ENCODE peak calls at places on chromosome 6, in four cellular contexts. Y is endothelial cell of umbilical vein, O is mammary epithelial cell, S is fibroblast of lung. H is an unnamed sample.

GRCh38 chr6:23244300-23244699 is 674.9 kb downstream of the HDGFL1 start:
- DNase-seq in Y (no peak), S (peak; percentile 86), O (peak; percentile 48), H (peak; percentile 24)

GRCh38 chr6:71585472-71585871 is 296.9 kb downstream of the OGFRL1 start:
- DNase-seq in S (no peak), Y (no peak), O (no peak), H (no peak)

GRCh38 chr6:34462010-34462409 is 3.9 kb upstream of the PACSIN1 start:
- DNase-seq in S (no peak), Y (no peak), O (no peak), H (no peak)

GRCh38 chr6:49801525-49801924 is 14.4 kb upstream of the PGK2 start:
- DNase-seq in Y (no peak), O (no peak), S (no peak), H (no peak)

GRCh38 chr6:41639556-41640371 is 1.5 kb downstream of the MDFI start:
- DNase-seq in S (no peak), O (no peak), Y (no peak), H (no peak)

GRCh38 chr6:157164972-157165371 is 158.3 kb downstream of the TMEM242 start:
- DNase-seq in Y (no peak), S (no peak), O (no peak), H (no peak)

GRCh38 chr6:14305629-14306028 is 188.1 kb downstream of the CD83 start:
- DNase-seq in Y (no peak), O (no peak), S (no peak), H (no peak)

GRCh38 chr6:53048431-53049195 is 16.6 kb upstream of the FBXO9 start:
- DNase-seq in Y (peak; percentile 61), S (peak; percentile 88), O (peak; percentile 91), H (peak; percentile 38)

GRCh38 chr6:47655719-47656595 is 42.4 kb upstream of the ADGRF4 start:
- DNase-seq in S (peak; percentile 5), Y (peak; percentile 31), O (peak; percentile 87), H (peak; percentile 65)

GRCh38 chr6:307874-308273 is 15.6 kb downstream of the DUSP22 start:
- DNase-seq in Y (no peak), O (no peak), S (no peak), H (no peak)

GRCh38 chr6:36616888-36617521 is 22.8 kb downstream of the SRSF3 start:
- DNase-seq in O (peak; percentile 100), S (no peak), Y (peak; percentile 67), H (no peak)

GRCh38 chr6:153947817-153948447 is 91.1 kb upstream of the OPRM1 start:
- DNase-seq in O (peak; percentile 14), Y (no peak), S (peak; percentile 17), H (peak; percentile 37)

GRCh38 chr6:36546664-36546957 is 668 bp downstream of the STK38 start:
- DNase-seq in S (no peak), Y (peak; percentile 66), O (peak; percentile 21), H (no peak)

GRCh38 chr6:18386302-18386976 is 711 bp upstream of the RNF144B start:
- DNase-seq in S (peak; percentile 28), O (no peak), Y (peak; percentile 87), H (no peak)

GRCh38 chr6:23394699-23395098 is 731.3 kb upstream of the NRSN1 start:
- DNase-seq in S (peak; percentile 15), Y (no peak), O (no peak), H (no peak)

GRCh38 chr6:32189742-32190053 is 304 bp downstream of the PBX2 start:
- DNase-seq in O (no peak), S (no peak), Y (no peak), H (no peak)
- H3K4me1 ChIP-seq in O (peaks cover 12% of the 10 kb centered on the region), S (peaks cover 11% of the 10 kb centered on the region), Y (peaks cover 42% of the 10 kb centered on the region), H (peaks cover 37% of the 10 kb centered on the region)

GRCh38 chr6:147508871-147509608 is 550 bp downstream of the SAMD5 start:
- DNase-seq in Y (peak; percentile 10), S (no peak), O (no peak), H (no peak)

GRCh38 chr6:147509900-147510299 is 1.4 kb downstream of the SAMD5 start:
- DNase-seq in S (no peak), O (no peak), Y (peak; percentile 20), H (peak; percentile 13)

GRCh38 chr6:147507162-147508072 is 1.1 kb upstream of the SAMD5 start:
- DNase-seq in S (no peak), O (peak; percentile 23), Y (peak; percentile 26), H (peak; percentile 45)

GRCh38 chr6:147506704-147507114 is 1.8 kb upstream of the SAMD5 start:
- DNase-seq in O (peak; percentile 39), S (peak; percentile 58), Y (peak; percentile 57), H (peak; percentile 59)

DNA sequence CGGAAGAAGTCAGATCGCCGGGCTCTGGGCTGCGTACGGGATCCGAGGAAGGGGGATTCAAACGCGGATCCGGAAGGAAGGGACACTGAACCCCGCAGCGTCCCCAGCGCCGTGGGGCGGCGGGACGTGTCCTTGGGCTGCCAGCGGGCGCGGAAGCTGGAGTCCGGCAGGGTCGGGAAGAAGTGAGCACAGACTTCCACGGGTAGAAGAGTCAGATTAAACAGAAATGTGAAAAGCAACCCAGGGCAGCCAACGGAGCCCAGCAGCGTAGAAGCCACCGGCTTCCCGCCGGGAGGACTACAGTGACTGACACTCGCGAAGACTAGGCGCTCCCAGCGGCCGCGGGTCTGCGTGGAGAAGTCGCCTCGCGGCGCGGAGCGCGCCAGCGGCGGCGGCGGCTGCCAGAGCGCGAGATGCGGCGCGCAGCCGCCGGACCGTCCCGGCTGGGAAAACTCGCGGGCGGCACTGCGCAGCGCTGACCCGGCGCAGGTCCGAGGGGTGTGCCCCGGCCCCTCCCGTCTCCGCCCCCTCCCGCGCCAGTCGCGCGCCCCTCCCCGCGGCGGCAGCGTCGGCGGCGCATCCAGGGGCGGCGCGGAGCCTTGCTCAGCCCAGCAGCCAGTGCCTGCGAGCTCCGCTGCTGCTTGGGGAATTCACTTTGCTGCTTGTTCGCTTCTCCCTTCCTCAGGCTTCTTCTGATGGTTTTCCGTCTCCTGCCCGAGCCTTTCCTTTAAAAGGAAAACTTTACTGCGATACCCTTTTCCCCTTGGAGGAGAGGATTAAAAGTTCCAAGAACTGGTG is at the start of gene SAMD5:
- DNase-seq in O (peak; percentile 75), Y (peak; percentile 82), S (peak; percentile 72), H (peak; percentile 72)
- H3K4me2 ChIP-seq in O (peak within 1 kb of the TSS; percentile 100), Y (peak within 1 kb of the TSS; percentile 95), S (peak within 1 kb of the TSS; percentile 89), H (peak within 1 kb of the TSS; percentile 76)

DNA sequence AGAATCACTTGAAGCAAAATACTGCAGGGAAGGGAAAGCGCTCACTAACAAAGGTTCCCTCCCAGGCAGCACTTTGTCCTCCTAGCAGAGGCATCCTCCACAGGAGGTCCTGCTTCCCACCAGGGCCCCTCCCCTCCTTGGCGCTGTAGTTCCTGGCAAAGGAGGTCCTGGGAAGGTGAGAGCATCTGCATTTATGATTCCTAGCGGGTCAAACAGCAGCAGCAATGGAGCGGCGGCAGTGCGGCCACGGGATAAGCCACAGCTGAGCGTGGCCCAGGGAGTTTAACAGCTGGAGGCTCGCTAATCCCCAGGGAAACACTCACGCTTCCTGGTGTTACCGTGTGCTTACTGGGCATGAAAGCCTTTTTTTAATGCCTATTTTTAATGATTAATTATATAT is 185.8 kb downstream of the TTLL2 start:
- DNase-seq in S (no peak), Y (no peak), O (no peak), H (no peak)
- H3K4me1 ChIP-seq in S (no peaks in the 10 kb centered on the region), Y (no peaks in the 10 kb centered on the region), O (no peaks in the 10 kb centered on the region), H (no peaks in the 10 kb centered on the region)

GRCh38 chr6:35534396-35535170 is 21.9 kb upstream of the TULP1 start:
- DNase-seq in Y (no peak), S (no peak), O (no peak), H (no peak)
- H3K4me2 ChIP-seq in Y (no peak overlapping the region), S (no peak overlapping the region), O (no peak overlapping the region), H (no peak overlapping the region)

DNA sequence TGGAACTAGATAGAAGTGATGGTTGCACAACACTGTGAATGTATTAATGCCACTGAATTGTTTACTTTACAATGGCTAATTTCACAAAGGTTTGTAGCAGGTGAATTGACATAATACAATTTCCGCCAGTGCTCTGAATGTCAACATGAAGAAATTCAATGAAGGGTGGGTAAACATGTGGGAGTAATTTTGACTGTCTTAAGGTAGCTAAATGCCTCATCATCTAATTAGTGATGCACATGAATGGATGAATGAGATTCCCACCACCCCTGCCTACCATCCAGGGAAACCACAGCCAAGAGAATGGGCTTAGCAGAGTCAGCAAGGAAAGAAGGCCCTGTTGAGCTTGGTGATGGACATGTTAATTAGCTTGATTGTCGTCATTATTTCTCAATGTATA is 275.3 kb downstream of the ALDH8A1 start:
- DNase-seq in S (no peak), O (no peak), Y (no peak), H (no peak)
- H3K4me1 ChIP-seq in S (peaks cover 4% of the 10 kb centered on the region), O (peaks cover 17% of the 10 kb centered on the region), Y (peaks cover 3% of the 10 kb centered on the region), H (peaks cover 16% of the 10 kb centered on the region)

DNA sequence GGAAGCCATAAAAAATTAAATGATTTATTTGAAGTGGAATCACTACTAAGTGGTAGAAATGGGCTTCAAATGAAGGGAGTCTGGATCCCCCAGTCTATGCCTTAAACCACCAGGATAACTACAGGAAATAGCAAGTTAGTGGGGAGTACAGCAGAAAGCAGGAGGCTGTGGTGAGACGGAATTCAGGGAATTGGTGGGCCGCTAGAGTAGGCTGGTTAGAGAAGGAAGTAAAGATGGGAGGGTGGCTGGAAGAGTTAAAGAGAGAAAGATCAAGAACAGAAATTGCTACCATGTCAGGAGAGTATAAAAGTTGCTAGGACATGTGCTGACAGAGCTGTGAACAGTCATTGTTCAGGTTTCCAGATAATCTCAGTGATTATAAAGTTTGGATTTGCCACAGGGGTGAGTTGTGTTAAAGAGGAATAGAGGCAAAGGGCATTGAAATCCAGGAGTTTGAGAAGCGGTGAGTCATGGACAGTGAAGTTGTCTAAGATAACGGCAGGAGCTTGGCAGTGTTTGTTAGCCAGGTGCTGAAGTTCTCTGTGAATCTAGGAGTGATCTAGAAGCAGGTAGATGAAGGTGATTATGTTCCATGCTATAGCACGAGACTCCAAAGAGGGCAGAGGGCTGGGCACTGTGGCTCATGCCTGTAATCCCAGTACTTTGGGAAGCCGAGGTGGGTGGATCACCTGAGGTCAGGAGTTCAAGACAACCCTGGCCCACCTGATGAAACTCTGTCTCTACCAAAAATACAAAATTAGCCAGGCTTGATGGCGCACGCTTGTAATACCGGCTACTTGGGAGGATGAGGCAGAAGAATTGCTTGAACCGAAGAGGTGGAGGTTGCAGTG is 13.7 kb upstream of the HINT3 start:
- DNase-seq in Y (no peak), O (peak; percentile 88), S (no peak), H (peak; percentile 45)
- H3K4me2 ChIP-seq in Y (no peak overlapping the region), O (peak overlapping the region; percentile 16), S (no peak overlapping the region), H (no peak overlapping the region)

DNA sequence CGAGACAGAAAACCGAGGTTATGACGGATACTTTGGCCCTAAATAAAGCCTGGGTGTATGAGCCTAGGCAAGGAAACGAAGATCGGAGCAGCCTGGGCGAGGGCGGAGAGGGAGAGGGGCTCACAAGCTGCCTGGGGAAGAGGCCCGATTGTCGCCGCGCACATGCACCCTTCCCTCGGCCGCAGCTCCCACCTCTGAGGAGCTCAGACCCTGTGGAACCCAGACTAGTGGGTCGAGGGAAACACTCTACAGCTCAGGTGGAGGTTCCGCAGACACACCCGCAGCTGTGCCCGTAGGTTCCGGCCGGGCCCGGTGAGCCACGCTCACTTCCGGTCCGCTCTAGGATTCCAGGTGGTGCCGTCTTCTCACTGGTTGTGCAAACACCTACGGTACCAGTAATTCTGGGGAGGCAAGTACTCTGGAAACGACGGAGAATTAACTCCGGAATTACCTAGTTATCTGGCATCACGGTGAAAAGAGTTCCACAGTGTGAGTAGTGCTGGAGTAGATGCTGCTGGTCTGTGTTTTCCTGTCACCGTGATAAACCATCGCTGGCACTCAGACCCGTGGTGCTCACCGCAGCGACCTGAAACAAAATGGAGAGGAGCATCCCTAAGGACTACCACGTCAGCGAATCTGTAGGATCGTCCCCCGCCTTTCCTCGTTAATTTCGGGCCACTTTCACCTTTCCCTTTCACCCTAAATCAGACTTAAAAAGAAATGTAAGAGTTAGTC is 61.5 kb downstream of the GPX5 start:
- DNase-seq in O (peak; percentile 83), Y (no peak), S (peak; percentile 45), H (peak; percentile 14)
- H3K4me1 ChIP-seq in O (peaks cover 21% of the 10 kb centered on the region), Y (peaks cover 12% of the 10 kb centered on the region), S (no peaks in the 10 kb centered on the region), H (peaks cover 11% of the 10 kb centered on the region)

GRCh38 chr6:141402489-141402888 is 730.2 kb upstream of the GJE1 start:
- DNase-seq in Y (no peak), S (no peak), O (no peak), H (no peak)
- H3K4me2 ChIP-seq in Y (no peak overlapping the region), S (no peak overlapping the region), O (no peak overlapping the region), H (no peak overlapping the region)

H was measured in mesenchymal stem cell.